ENCODE peak calls at places on chromosomes 6 and 20, in ten cellular contexts. One of them, this sample, is unnamed.

GRCh38 chr20:21241400-21241799 is 61.7 kb upstream of the XRN2 start:
- DNase-seq in cardiac fibroblast: no peak
- DNase-seq in lower leg skin: no peak
- DNase-seq in epithelial cell of esophagus: no peak
- DNase-seq in fibroblast of mammary gland: no peak
- DNase-seq in foreskin fibroblast: no peak
- DNase-seq in colonic mucosa: no peak
- DNase-seq in A549: no peak
- DNase-seq in gastrocnemius medialis: no peak
- DNase-seq in brain microvascular endothelial cell: no peak
- DNase-seq in this sample: no peak

GRCh38 chr20:20491110-20491783 is 123.3 kb downstream of the INSM1 start:
- DNase-seq in cardiac fibroblast: peak
- DNase-seq in lower leg skin: no peak
- DNase-seq in epithelial cell of esophagus: peak
- DNase-seq in fibroblast of mammary gland: peak
- DNase-seq in foreskin fibroblast: peak
- DNase-seq in colonic mucosa: no peak
- DNase-seq in A549: no peak
- DNase-seq in gastrocnemius medialis: no peak
- DNase-seq in brain microvascular endothelial cell: no peak
- DNase-seq in this sample: no peak

GRCh38 chr6:15247214-15247749 is 1.4 kb downstream of the JARID2 start:
- DNase-seq in cardiac fibroblast: peak
- DNase-seq in lower leg skin: no peak
- DNase-seq in epithelial cell of esophagus: no peak
- DNase-seq in fibroblast of mammary gland: no peak
- DNase-seq in foreskin fibroblast: no peak
- DNase-seq in colonic mucosa: no peak
- DNase-seq in A549: no peak
- DNase-seq in gastrocnemius medialis: no peak
- DNase-seq in brain microvascular endothelial cell: no peak
- DNase-seq in this sample: no peak

GRCh38 chr6:10626154-10626741 is 68.2 kb downstream of the C6orf52 start:
- DNase-seq in cardiac fibroblast: no peak
- DNase-seq in lower leg skin: no peak
- DNase-seq in epithelial cell of esophagus: no peak
- DNase-seq in fibroblast of mammary gland: no peak
- DNase-seq in foreskin fibroblast: no peak
- DNase-seq in colonic mucosa: no peak
- DNase-seq in A549: no peak
- DNase-seq in gastrocnemius medialis: no peak
- DNase-seq in brain microvascular endothelial cell: no peak
- DNase-seq in this sample: no peak

GRCh38 chr6:37256692-37257319 is 766 bp upstream of the TBC1D22B start:
- DNase-seq in cardiac fibroblast: peak
- DNase-seq in lower leg skin: no peak
- DNase-seq in epithelial cell of esophagus: peak
- DNase-seq in fibroblast of mammary gland: peak
- DNase-seq in foreskin fibroblast: peak
- DNase-seq in colonic mucosa: no peak
- DNase-seq in A549: no peak
- DNase-seq in gastrocnemius medialis: no peak
- DNase-seq in brain microvascular endothelial cell: no peak
- DNase-seq in this sample: no peak

GRCh38 chr6:149887343-149887742 is 10.6 kb downstream of the RAET1E start:
- DNase-seq in cardiac fibroblast: peak
- DNase-seq in lower leg skin: peak
- DNase-seq in epithelial cell of esophagus: peak
- DNase-seq in fibroblast of mammary gland: peak
- DNase-seq in foreskin fibroblast: peak
- DNase-seq in colonic mucosa: no peak
- DNase-seq in A549: peak
- DNase-seq in gastrocnemius medialis: peak
- DNase-seq in brain microvascular endothelial cell: peak
- DNase-seq in this sample: no peak

GRCh38 chr6:167793421-167793820 is 33.3 kb upstream of the AFDN start:
- DNase-seq in cardiac fibroblast: peak
- DNase-seq in lower leg skin: peak
- DNase-seq in epithelial cell of esophagus: no peak
- DNase-seq in fibroblast of mammary gland: no peak
- DNase-seq in foreskin fibroblast: no peak
- DNase-seq in colonic mucosa: peak
- DNase-seq in A549: no peak
- DNase-seq in gastrocnemius medialis: no peak
- DNase-seq in brain microvascular endothelial cell: no peak
- DNase-seq in this sample: no peak

GRCh38 chr6:163860194-163861081 is 445.9 kb downstream of the QKI start:
- DNase-seq in cardiac fibroblast: peak
- DNase-seq in lower leg skin: no peak
- DNase-seq in epithelial cell of esophagus: no peak
- DNase-seq in fibroblast of mammary gland: peak
- DNase-seq in foreskin fibroblast: peak
- DNase-seq in colonic mucosa: no peak
- DNase-seq in A549: no peak
- DNase-seq in gastrocnemius medialis: no peak
- DNase-seq in brain microvascular endothelial cell: peak
- DNase-seq in this sample: no peak

GRCh38 chr20:25283221-25283951 is 35.5 kb downstream of the PYGB start:
- DNase-seq in cardiac fibroblast: no peak
- DNase-seq in lower leg skin: no peak
- DNase-seq in epithelial cell of esophagus: no peak
- DNase-seq in fibroblast of mammary gland: no peak
- DNase-seq in foreskin fibroblast: no peak
- DNase-seq in colonic mucosa: no peak
- DNase-seq in A549: no peak
- DNase-seq in gastrocnemius medialis: peak
- DNase-seq in brain microvascular endothelial cell: no peak
- DNase-seq in this sample: no peak

DNA sequence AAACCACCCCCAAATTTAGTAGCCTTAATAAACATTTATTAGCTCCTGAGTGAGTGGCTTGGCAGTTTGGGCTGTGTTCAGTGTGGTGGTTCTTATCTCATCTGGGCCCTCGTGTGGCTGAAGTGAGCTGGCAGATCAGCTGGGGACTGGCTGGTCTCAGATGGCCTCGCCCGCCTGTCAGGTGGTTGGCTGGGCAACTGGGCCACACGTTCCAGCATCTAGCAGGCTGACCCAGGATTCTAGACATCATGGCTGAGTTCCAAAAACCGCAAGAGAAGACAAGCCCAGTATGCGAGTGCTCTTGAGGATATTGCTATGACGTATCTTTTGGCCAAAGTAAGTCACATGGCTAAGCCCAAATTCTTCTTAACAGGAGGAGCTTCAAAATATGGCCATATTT is 28.9 kb downstream of the EIF2S2 start:
- DNase-seq in cardiac fibroblast: peak
- DNase-seq in lower leg skin: peak
- DNase-seq in epithelial cell of esophagus: peak
- DNase-seq in fibroblast of mammary gland: peak
- DNase-seq in foreskin fibroblast: peak
- DNase-seq in colonic mucosa: peak
- DNase-seq in A549: peak
- DNase-seq in gastrocnemius medialis: peak
- DNase-seq in brain microvascular endothelial cell: peak
- DNase-seq in this sample: peak
- TF ChIP-seq CTCF in cardiac fibroblast: peak
- TF ChIP-seq CTCF in lower leg skin: no peak
- TF ChIP-seq CTCF in epithelial cell of esophagus: peak
- TF ChIP-seq CTCF in fibroblast of mammary gland: peak
- TF ChIP-seq CTCF in foreskin fibroblast: no peak
- TF ChIP-seq CTCF in colonic mucosa: no peak
- TF ChIP-seq CTCF in A549: no peak
- TF ChIP-seq CTCF in gastrocnemius medialis: peak
- TF ChIP-seq CTCF in brain microvascular endothelial cell: peak
- TF ChIP-seq CTCF in this sample: no peak

GRCh38 chr20:57388953-57389694 is 2.1 kb upstream of the RBM38 start:
- DNase-seq in cardiac fibroblast: peak
- DNase-seq in lower leg skin: peak
- DNase-seq in epithelial cell of esophagus: peak
- DNase-seq in fibroblast of mammary gland: peak
- DNase-seq in foreskin fibroblast: peak
- DNase-seq in colonic mucosa: peak
- DNase-seq in A549: no peak
- DNase-seq in gastrocnemius medialis: peak
- DNase-seq in brain microvascular endothelial cell: no peak
- DNase-seq in this sample: no peak
- H3K4me3 ChIP-seq in cardiac fibroblast: no peak
- H3K4me3 ChIP-seq in lower leg skin: no peak
- H3K4me3 ChIP-seq in epithelial cell of esophagus: peak
- H3K4me3 ChIP-seq in fibroblast of mammary gland: peak
- H3K4me3 ChIP-seq in foreskin fibroblast: peak
- H3K4me3 ChIP-seq in colonic mucosa: peak
- H3K4me3 ChIP-seq in A549: no peak
- H3K4me3 ChIP-seq in gastrocnemius medialis: peak
- H3K4me3 ChIP-seq in brain microvascular endothelial cell: peak
- H3K4me3 ChIP-seq in this sample: no peak

GRCh38 chr20:2086980-2087377 is 14.6 kb upstream of the STK35 start:
- DNase-seq in cardiac fibroblast: no peak
- DNase-seq in lower leg skin: no peak
- DNase-seq in epithelial cell of esophagus: no peak
- DNase-seq in fibroblast of mammary gland: no peak
- DNase-seq in foreskin fibroblast: no peak
- DNase-seq in colonic mucosa: no peak
- DNase-seq in A549: no peak
- DNase-seq in gastrocnemius medialis: no peak
- DNase-seq in brain microvascular endothelial cell: no peak
- DNase-seq in this sample: no peak

GRCh38 chr20:2084703-2085102 is 16.9 kb upstream of the STK35 start:
- DNase-seq in cardiac fibroblast: peak
- DNase-seq in lower leg skin: no peak
- DNase-seq in epithelial cell of esophagus: peak
- DNase-seq in fibroblast of mammary gland: no peak
- DNase-seq in foreskin fibroblast: peak
- DNase-seq in colonic mucosa: no peak
- DNase-seq in A549: no peak
- DNase-seq in gastrocnemius medialis: no peak
- DNase-seq in brain microvascular endothelial cell: no peak
- DNase-seq in this sample: no peak

GRCh38 chr20:2088904-2089303 is 12.7 kb upstream of the STK35 start:
- DNase-seq in cardiac fibroblast: no peak
- DNase-seq in lower leg skin: no peak
- DNase-seq in epithelial cell of esophagus: no peak
- DNase-seq in fibroblast of mammary gland: no peak
- DNase-seq in foreskin fibroblast: no peak
- DNase-seq in colonic mucosa: no peak
- DNase-seq in A549: no peak
- DNase-seq in gastrocnemius medialis: no peak
- DNase-seq in brain microvascular endothelial cell: no peak
- DNase-seq in this sample: no peak

GRCh38 chr20:2089447-2089846 is 12.2 kb upstream of the STK35 start:
- DNase-seq in cardiac fibroblast: no peak
- DNase-seq in lower leg skin: no peak
- DNase-seq in epithelial cell of esophagus: no peak
- DNase-seq in fibroblast of mammary gland: no peak
- DNase-seq in foreskin fibroblast: no peak
- DNase-seq in colonic mucosa: no peak
- DNase-seq in A549: no peak
- DNase-seq in gastrocnemius medialis: no peak
- DNase-seq in brain microvascular endothelial cell: no peak
- DNase-seq in this sample: no peak

DNA sequence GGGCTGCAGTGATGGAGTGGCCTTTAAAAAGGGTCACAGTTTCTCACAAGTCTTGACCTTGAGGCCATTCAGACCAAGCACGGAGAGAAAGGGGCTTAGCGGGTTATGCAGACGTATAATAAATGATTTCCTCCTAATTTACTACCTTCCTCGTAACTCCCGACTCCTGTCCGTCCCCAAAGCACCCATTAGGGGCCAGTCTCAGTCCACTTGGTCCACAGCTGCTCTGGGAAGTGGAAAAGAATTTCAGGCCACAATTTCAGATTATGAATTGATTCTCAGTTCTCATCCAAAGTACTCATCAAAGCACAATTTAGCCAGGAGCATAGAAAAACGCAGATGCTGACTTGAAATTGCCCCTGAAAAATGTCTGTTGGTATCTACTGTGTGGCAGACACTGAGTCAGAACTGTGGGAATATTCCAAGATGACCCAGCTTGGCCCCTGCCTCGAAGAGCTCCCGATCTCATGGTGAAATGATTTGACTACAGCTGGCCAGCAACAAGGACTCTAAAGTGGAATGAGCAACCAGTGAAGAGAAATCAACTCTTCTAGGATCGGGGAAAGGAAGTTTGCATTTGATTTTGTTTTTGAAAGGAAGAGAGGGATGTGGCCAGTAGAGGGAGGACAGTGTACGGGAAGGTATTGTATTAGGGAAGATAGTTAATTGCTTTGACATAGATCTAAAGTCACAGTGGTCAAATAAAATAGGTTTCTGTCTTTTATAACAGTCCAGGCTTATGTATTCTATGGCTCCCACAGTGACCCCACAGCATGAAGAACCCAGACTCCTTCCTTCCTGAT is 15.2 kb upstream of the STK35 start:
- DNase-seq in cardiac fibroblast: no peak
- DNase-seq in lower leg skin: no peak
- DNase-seq in epithelial cell of esophagus: no peak
- DNase-seq in fibroblast of mammary gland: no peak
- DNase-seq in foreskin fibroblast: no peak
- DNase-seq in colonic mucosa: no peak
- DNase-seq in A549: no peak
- DNase-seq in gastrocnemius medialis: no peak
- DNase-seq in brain microvascular endothelial cell: no peak
- DNase-seq in this sample: no peak
- TF ChIP-seq CTCF in cardiac fibroblast: peak
- TF ChIP-seq CTCF in lower leg skin: no peak
- TF ChIP-seq CTCF in epithelial cell of esophagus: no peak
- TF ChIP-seq CTCF in fibroblast of mammary gland: peak
- TF ChIP-seq CTCF in foreskin fibroblast: peak
- TF ChIP-seq CTCF in colonic mucosa: no peak
- TF ChIP-seq CTCF in A549: no peak
- TF ChIP-seq CTCF in gastrocnemius medialis: no peak
- TF ChIP-seq CTCF in brain microvascular endothelial cell: peak
- TF ChIP-seq CTCF in this sample: no peak

DNA sequence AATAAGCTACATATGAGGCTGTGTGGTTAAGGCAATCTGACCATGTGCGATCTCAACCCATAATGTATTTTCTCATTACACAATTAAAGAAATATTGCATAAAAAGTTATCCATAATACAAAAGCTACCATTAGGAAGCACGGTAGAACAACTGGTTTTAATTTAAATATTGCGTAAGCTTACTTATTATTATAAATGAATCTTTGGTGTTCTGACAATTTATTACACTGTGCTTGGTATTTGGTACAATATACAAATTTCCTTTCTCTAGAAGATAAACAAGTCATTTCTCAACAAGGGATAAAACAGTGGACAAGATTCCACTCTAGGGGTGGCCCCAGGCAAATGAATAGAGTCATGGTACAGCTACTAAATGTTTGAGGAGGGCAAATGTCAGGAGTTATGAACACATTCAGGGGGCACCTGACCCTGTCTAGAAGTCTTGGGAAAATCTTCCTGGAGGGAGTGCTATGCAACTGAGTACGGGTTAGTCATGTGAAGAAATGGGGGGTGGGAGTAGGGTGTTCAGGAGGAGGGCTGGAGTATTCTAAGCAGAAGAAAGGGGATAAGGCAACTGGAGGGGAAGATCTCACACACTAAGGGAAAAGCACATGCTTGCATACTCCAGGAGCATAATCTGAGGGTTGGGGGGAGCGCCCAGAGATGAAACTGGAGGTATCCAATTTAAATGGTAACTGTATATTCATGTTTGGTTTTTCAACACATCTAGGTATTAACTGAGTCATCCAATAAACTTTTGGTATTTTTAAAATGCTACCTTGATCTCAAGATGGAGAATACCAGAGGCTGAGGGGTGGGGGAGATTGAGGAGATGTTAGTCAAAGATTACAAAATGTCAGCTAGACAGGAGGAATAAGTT is 296.9 kb upstream of the SGK1 start:
- DNase-seq in cardiac fibroblast: no peak
- DNase-seq in lower leg skin: no peak
- DNase-seq in epithelial cell of esophagus: peak
- DNase-seq in fibroblast of mammary gland: peak
- DNase-seq in foreskin fibroblast: peak
- DNase-seq in colonic mucosa: no peak
- DNase-seq in A549: no peak
- DNase-seq in gastrocnemius medialis: no peak
- DNase-seq in brain microvascular endothelial cell: no peak
- DNase-seq in this sample: no peak
- H3K4me3 ChIP-seq in cardiac fibroblast: no peak
- H3K4me3 ChIP-seq in lower leg skin: no peak
- H3K4me3 ChIP-seq in epithelial cell of esophagus: no peak
- H3K4me3 ChIP-seq in fibroblast of mammary gland: no peak
- H3K4me3 ChIP-seq in foreskin fibroblast: no peak
- H3K4me3 ChIP-seq in colonic mucosa: no peak
- H3K4me3 ChIP-seq in A549: no peak
- H3K4me3 ChIP-seq in gastrocnemius medialis: no peak
- H3K4me3 ChIP-seq in brain microvascular endothelial cell: no peak
- H3K4me3 ChIP-seq in this sample: no peak

This sample was measured in HFF-Myc.